ENCODE peak calls at places on chromosomes 4 and X, in ten cellular contexts. K is testis, Z is iPS-NIHi11, Q is transverse colon, U is Caki2, N is caudate nucleus, O is pancreas, L is posterior cingulate gyrus, A is T-helper 17 cell, J is GM19239. P is an unnamed sample.

GRCh38 chr4:1973218-1973617 is 35.6 kb downstream of the NELFA start:
- DNase-seq in K (no peak), Z (no peak), Q (no peak), U (no peak), N (no peak), O (no peak), L (no peak), A (no peak), J (no peak), P (no peak)

GRCh38 chrX:17859609-17860178 is 1.4 kb downstream of the RAI2 start:
- DNase-seq in K (no peak), Z (no peak), Q (peak), U (peak), N (no peak), O (peak), L (no peak), A (no peak), J (no peak), P (no peak)

GRCh38 chrX:49276671-49277519 is 7.3 kb downstream of the PPP1R3F start:
- DNase-seq in K (no peak), Z (no peak), Q (no peak), U (no peak), N (no peak), O (no peak), L (no peak), A (no peak), J (no peak), P (no peak)

GRCh38 chrX:2924151-2924550 is 5.0 kb downstream of the ARSD start:
- DNase-seq in K (no peak), Z (no peak), Q (no peak), U (no peak), N (no peak), O (no peak), L (no peak), A (no peak), J (no peak), P (no peak)

GRCh38 chr4:7863911-7864681 is 75.6 kb downstream of the AFAP1 start:
- DNase-seq in K (no peak), Z (no peak), Q (no peak), U (no peak), N (no peak), O (no peak), L (no peak), A (no peak), J (no peak), P (peak)

GRCh38 chrX:12975999-12976558 is 1.2 kb downstream of the TMSB4X start:
- DNase-seq in K (peak), Z (peak), Q (no peak), U (peak), N (no peak), O (no peak), L (peak), A (no peak), J (no peak), P (no peak)

GRCh38 chrX:16212436-16212835 is 45.2 kb downstream of the MAGEB17 start:
- DNase-seq in K (peak), Z (peak), Q (no peak), U (peak), N (no peak), O (peak), L (no peak), A (no peak), J (no peak), P (no peak)

GRCh38 chr4:122783301-122784215 is 43.1 kb upstream of the FGF2 start:
- DNase-seq in K (peak), Z (peak), Q (peak), U (peak), N (no peak), O (peak), L (no peak), A (no peak), J (no peak), P (no peak)

GRCh38 chrX:115894087-115894486 is 276.5 kb upstream of the AGTR2 start:
- DNase-seq in K (no peak), Z (no peak), Q (peak), U (peak), N (no peak), O (no peak), L (no peak), A (no peak), J (no peak), P (no peak)

GRCh38 chrX:4182010-4182806 is 468.8 kb upstream of the PRKX start:
- DNase-seq in K (no peak), Z (peak), Q (no peak), U (no peak), N (no peak), O (no peak), L (no peak), A (no peak), J (no peak), P (no peak)

GRCh38 chr4:153623491-153623890 is 60.6 kb upstream of the TLR2 start:
- DNase-seq in K (no peak), Z (no peak), Q (no peak), U (no peak), N (no peak), O (no peak), L (no peak), A (no peak), J (no peak), P (no peak)

GRCh38 chr4:22412013-22412412 is 103.9 kb downstream of the ADGRA3 start:
- DNase-seq in K (no peak), Z (no peak), Q (no peak), U (no peak), N (no peak), O (no peak), L (no peak), A (no peak), J (no peak), P (no peak)

GRCh38 chr4:13483142-13484044 is 747 bp downstream of the RAB28 start:
- DNase-seq in K (peak), Z (peak), Q (peak), U (peak), N (peak), O (peak), L (no peak), A (no peak), J (peak), P (peak)

GRCh38 chr4:157225096-157225495 is 4.6 kb downstream of the GRIA2 start:
- DNase-seq in K (no peak), Z (no peak), Q (no peak), U (no peak), N (no peak), O (no peak), L (no peak), A (no peak), J (no peak), P (no peak)

GRCh38 chrX:650274-650673 is 19.7 kb downstream of the SHOX start:
- DNase-seq in K (no peak), Z (no peak), Q (no peak), U (no peak), N (no peak), O (no peak), L (no peak), A (no peak), J (no peak), P (no peak)

GRCh38 chr4:109979932-109980717 is 67.4 kb downstream of the EGF start:
- DNase-seq in K (no peak), Z (no peak), Q (no peak), U (no peak), N (no peak), O (no peak), L (no peak), A (no peak), J (no peak), P (no peak)

GRCh38 chr4:25769251-25769650 is 93.5 kb downstream of the SEL1L3 start:
- DNase-seq in K (peak), Z (no peak), Q (no peak), U (no peak), N (peak), O (no peak), L (no peak), A (no peak), J (no peak), P (no peak)

GRCh38 chr4:82791179-82791578 is 7.4 kb downstream of the SCD5 start:
- DNase-seq in K (no peak), Z (no peak), Q (no peak), U (no peak), N (no peak), O (no peak), L (no peak), A (no peak), J (no peak), P (no peak)

GRCh38 chr4:140137654-140138053 is 16.3 kb downstream of the MAML3 start:
- DNase-seq in K (no peak), Z (peak), Q (no peak), U (no peak), N (no peak), O (no peak), L (no peak), A (no peak), J (no peak), P (no peak)

GRCh38 chr4:80155286-80155982 is 41.9 kb upstream of the PRDM8 start:
- DNase-seq in K (no peak), Z (no peak), Q (no peak), U (no peak), N (no peak), O (no peak), L (no peak), A (no peak), J (no peak), P (no peak)

GRCh38 chrX:41164469-41164868 is 79.2 kb downstream of the USP9X start:
- DNase-seq in K (no peak), Z (no peak), Q (peak), U (no peak), N (no peak), O (peak), L (no peak), A (no peak), J (no peak), P (no peak)

GRCh38 chrX:47227334-47227583 is 5.5 kb upstream of the USP11 start:
- DNase-seq in K (no peak), Z (no peak), Q (no peak), U (no peak), N (no peak), O (no peak), L (no peak), A (no peak), J (no peak), P (no peak)

GRCh38 chrX:3585719-3586118 is 127.7 kb downstream of the PRKX start:
- DNase-seq in K (no peak), Z (no peak), Q (no peak), U (no peak), N (no peak), O (no peak), L (no peak), A (no peak), J (no peak), P (no peak)

GRCh38 chr4:157804986-157805385 is 367.8 kb downstream of the GASK1B start:
- DNase-seq in K (peak), Z (peak), Q (no peak), U (no peak), N (no peak), O (no peak), L (no peak), A (no peak), J (no peak), P (no peak)

P was measured in T-helper 22 cell.